ENCODE peak calls at places on chromosomes 7 and 10, in four cellular contexts. O is cardiac muscle cell, B is MM.1S, T is heart left ventricle. A is an unnamed sample.

GRCh38 chr7:158740657-158741293 is 36.2 kb upstream of the NCAPG2 start:
- DNase-seq in O (no peak), B (no peak), T (peak; percentile 62), A (no peak)

GRCh38 chr7:36967387-36967786 is 243.1 kb upstream of the AOAH start:
- DNase-seq in O (peak; percentile 88), B (peak; percentile 29), T (peak; percentile 64), A (no peak)

GRCh38 chr10:69728335-69728861 is 73.3 kb upstream of the COL13A1 start:
- DNase-seq in T (peak; percentile 61), O (no peak), B (no peak), A (no peak)

GRCh38 chr7:88758355-88759215 is 915 bp upstream of the ZNF804B start:
- DNase-seq in O (peak; percentile 61), T (peak; percentile 37), B (peak; percentile 43), A (no peak)

GRCh38 chr7:4479367-4480039 is 202.6 kb upstream of the FOXK1 start:
- DNase-seq in B (peak; percentile 50), O (peak; percentile 5), T (no peak), A (no peak)

GRCh38 chr7:36605261-36605660 is 119.0 kb downstream of the AOAH start:
- DNase-seq in O (no peak), B (no peak), T (no peak), A (no peak)

GRCh38 chr7:155598810-155599210 is 45.7 kb upstream of the RBM33 start:
- DNase-seq in O (peak; percentile 83), B (peak; percentile 83), T (peak; percentile 75), A (peak; percentile 86)

GRCh38 chr10:37640301-37640700 is 217.1 kb downstream of the ZNF248 start:
- DNase-seq in O (no peak), T (no peak), B (no peak), A (no peak)

GRCh38 chr10:12984165-12984747 is 17.3 kb downstream of the CCDC3 start:
- DNase-seq in B (no peak), O (no peak), T (no peak), A (no peak)

GRCh38 chr7:120680986-120681385 is 177.0 kb downstream of the TSPAN12 start:
- DNase-seq in T (no peak), B (no peak), O (no peak), A (no peak)

GRCh38 chr7:460374-461117 is 59.1 kb downstream of the PDGFA start:
- DNase-seq in O (peak; percentile 34), B (no peak), T (no peak), A (no peak)

GRCh38 chr7:132709971-132710567 is 133.8 kb upstream of the PLXNA4 start:
- DNase-seq in T (no peak), B (no peak), O (peak; percentile 37), A (peak; percentile 30)

GRCh38 chr10:14565199-14565598 is 209.5 kb downstream of the FAM107B start:
- DNase-seq in B (no peak), O (no peak), T (no peak), A (no peak)
- H3K4me3 ChIP-seq in B (no peak overlapping the region), O (no peak overlapping the region), T (no peak overlapping the region), A (no peak overlapping the region)

GRCh38 chr10:106917452-106918055 is 247.0 kb downstream of the SORCS1 start:
- DNase-seq in B (no peak), T (peak; percentile 47), O (peak; percentile 61), A (no peak)

GRCh38 chr10:106919798-106920382 is 244.6 kb downstream of the SORCS1 start:
- DNase-seq in O (no peak), B (no peak), T (no peak), A (no peak)

GRCh38 chr10:106925187-106925586 is 239.3 kb downstream of the SORCS1 start:
- DNase-seq in O (peak; percentile 55), T (no peak), B (no peak), A (no peak)

GRCh38 chr10:106920538-106920937 is 244.0 kb downstream of the SORCS1 start:
- DNase-seq in O (no peak), T (no peak), B (no peak), A (no peak)
- H3K4me3 ChIP-seq in O (no peak overlapping the region), T (no peak overlapping the region), B (no peak overlapping the region), A (no peak overlapping the region)

GRCh38 chr10:3538291-3538849 is 246.6 kb downstream of the KLF6 start:
- DNase-seq in T (no peak), B (no peak), O (no peak), A (no peak)
- H3K4me3 ChIP-seq in T (no peak overlapping the region), B (no peak overlapping the region), O (no peak overlapping the region), A (no peak overlapping the region)

GRCh38 chr7:26197153-26198115 is 3.1 kb downstream of the HNRNPA2B1 start:
- DNase-seq in O (no peak), B (no peak), T (no peak), A (no peak)

GRCh38 chr7:26196305-26196704 is 4.2 kb downstream of the HNRNPA2B1 start:
- DNase-seq in B (no peak), O (no peak), T (no peak), A (no peak)

GRCh38 chr7:26193432-26194206 is 6.9 kb downstream of the HNRNPA2B1 start:
- DNase-seq in O (no peak), B (no peak), T (no peak), A (no peak)

GRCh38 chr7:26195867-26196266 is 4.7 kb downstream of the HNRNPA2B1 start:
- DNase-seq in T (no peak), B (no peak), O (no peak), A (no peak)

DNA sequence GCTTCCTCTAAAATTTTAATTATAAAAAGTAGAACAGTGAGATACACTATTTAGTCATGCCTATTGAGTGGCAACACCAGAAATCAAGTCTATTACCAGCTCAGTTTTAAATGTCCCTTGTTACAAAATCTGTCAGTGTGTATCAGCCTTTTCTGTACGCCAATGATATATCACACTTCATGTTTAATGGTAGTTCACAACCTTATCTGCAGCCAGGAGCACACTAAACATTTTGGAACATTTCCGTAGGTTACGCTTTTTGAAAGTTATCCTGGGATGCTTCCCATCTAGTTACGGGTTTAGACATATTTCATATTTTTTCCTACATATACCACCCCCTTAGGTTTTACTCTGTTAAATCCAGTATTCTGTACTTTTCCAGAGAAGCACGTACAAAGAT is 5.4 kb downstream of the HNRNPA2B1 start:
- DNase-seq in O (no peak), T (no peak), B (no peak), A (no peak)
- H3K4me3 ChIP-seq in O (no peak overlapping the region), T (peak overlapping the region; percentile 8), B (no peak overlapping the region), A (no peak overlapping the region)

DNA sequence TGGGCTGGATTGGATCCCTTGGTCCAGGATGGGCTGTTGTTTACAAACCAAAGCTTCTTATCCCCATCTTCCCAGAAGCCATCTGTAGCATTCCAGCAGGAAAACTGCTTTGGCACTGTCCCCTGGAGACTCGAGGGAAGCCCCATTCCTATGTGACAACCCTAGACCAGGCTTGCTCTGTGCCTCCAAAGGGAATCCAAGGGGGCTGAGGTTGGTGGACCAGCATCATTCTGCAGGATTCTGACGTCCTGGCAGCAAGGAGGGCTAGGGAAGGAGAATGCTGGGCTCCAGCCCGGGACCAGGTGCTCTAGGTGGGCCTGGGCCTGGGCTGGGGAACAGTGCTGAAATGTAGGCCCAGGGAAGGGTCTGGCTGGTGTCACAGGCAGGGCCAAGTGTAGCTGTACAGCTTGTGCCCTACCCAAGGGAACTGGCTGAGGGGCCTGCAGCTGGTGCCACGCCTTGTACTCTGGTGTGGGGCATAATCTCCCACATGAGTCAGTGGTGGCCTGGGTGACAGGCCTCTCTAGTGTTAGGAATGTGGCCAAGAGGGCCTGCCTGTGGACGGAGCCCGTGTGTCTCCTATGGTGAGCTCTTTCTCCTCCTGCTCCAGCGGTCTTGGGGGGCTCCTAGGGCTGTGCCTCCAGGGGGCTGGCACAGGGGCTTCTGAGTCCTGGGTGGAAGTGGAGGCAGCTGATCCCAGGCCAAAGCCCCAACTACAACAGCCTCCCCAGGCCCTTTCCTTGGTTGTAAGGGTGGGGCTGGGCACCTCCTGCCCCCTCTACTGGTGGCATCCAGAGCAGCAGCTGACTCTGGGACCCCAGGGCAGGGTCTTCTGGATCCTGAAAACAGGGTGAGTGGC is 25.2 kb downstream of the TRIM8 start:
- DNase-seq in O (no peak), B (peak; percentile 5), T (peak; percentile 88), A (no peak)
- H3K4me3 ChIP-seq in O (no peak overlapping the region), B (no peak overlapping the region), T (no peak overlapping the region), A (no peak overlapping the region)

GRCh38 chr7:8386926-8387550 is 46.4 kb upstream of the NXPH1 start:
- DNase-seq in T (no peak), O (no peak), B (no peak), A (no peak)

GRCh38 chr7:8387551-8388256 is 45.7 kb upstream of the NXPH1 start:
- DNase-seq in B (no peak), O (peak; percentile 3), T (no peak), A (no peak)

GRCh38 chr7:8389898-8390642 is 43.3 kb upstream of the NXPH1 start:
- DNase-seq in T (no peak), O (peak; percentile 50), B (no peak), A (no peak)

GRCh38 chr7:8391353-8392062 is 41.9 kb upstream of the NXPH1 start:
- DNase-seq in O (no peak), B (peak; percentile 64), T (no peak), A (no peak)

GRCh38 chr7:8388257-8388625 is 45.2 kb upstream of the NXPH1 start:
- DNase-seq in B (no peak), T (no peak), O (no peak), A (no peak)
- H3K4me3 ChIP-seq in B (no peak overlapping the region), T (no peak overlapping the region), O (no peak overlapping the region), A (no peak overlapping the region)

DNA sequence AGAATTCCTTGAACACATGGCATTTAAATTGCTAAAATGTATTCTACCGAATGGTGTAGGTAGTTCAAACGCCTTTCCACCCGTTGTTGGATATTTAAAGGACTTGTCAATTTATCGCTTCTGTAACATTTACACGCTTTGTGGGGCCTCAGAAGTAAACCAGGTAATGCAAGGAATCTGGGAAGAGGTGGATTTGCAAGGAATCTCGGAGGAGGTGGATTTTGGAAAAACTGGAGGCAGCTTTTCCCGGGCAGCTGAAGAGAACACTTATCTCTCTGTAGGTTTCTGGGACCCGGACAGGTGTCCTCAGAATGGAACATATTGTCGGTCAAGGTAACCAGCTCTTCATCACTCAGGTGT is 592 bp upstream of the MAPK8 start:
- DNase-seq in T (no peak), O (no peak), B (no peak), A (no peak)
- H3K4me3 ChIP-seq in T (peak overlapping the region; percentile 91), O (no peak overlapping the region), B (peak overlapping the region; percentile 46), A (peak overlapping the region; percentile 52)

DNA sequence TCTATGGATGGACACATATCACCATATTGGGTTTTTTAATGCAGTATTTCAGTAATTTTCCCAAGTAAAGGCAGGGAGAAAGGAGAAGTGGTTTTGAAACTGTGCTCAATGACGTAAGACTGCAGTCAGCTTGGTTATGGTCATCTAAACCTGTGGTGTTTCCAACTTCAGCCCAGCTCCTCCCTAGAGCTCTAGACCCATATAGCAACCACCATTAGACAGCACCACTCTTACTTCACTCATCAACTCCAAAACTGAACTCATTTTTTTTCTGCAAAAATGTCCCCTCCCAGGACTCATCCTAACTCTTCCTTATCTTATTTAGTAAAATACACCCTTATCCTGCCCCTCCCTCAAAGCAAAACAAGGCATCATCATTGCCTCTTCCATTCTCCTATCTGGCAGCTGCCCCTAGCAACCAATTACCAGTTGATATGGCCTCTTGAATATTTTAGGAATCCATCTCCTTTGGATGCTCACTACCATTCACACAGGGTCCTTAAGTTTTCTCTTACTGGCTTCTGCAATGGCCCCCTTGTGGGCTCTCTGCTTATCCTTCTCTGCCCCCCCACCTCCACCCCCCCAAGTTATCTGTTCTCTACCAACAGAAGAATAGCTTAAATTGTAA is 1.5 kb upstream of the RALA start:
- DNase-seq in T (no peak), O (no peak), B (no peak), A (no peak)
- H3K4me3 ChIP-seq in T (no peak overlapping the region), O (no peak overlapping the region), B (no peak overlapping the region), A (no peak overlapping the region)

DNA sequence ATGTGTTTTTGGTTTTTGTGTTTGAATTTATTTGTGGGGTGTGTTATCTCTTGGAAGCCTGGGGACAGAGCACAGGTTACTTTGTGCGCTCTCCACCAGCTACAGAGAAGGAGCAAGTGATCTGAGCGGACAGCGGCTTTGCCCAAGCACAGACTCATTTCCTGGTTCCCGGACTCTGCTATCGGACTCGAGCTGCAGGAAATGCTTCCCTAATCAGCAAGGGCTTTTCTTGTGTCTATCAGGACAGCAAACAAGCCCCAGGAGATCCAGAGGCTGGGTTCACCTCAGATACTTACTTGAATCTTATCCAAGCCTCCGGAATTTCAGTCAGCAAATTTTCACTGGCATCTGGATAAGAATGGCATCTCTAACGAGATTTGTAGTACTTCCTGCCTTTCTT is 27.8 kb downstream of the MRC1 start:
- DNase-seq in O (peak; percentile 71), T (peak; percentile 33), B (no peak), A (no peak)
- H3K4me3 ChIP-seq in O (no peak overlapping the region), T (peak overlapping the region; percentile 31), B (no peak overlapping the region), A (no peak overlapping the region)

A was measured in naive thymus-derived CD4-positive, alpha-beta T cell.